ENCODE peak calls at places on chromosome 14, in ten cellular contexts. E, S, X, N, B, A, R, G, D and U are unnamed samples.

GRCh38 chr14:72745546-72745945 is 148.4 kb downstream of the DPF3 start:
- DNase-seq in E (no peak), S (peak), X (no peak), N (no peak), B (peak), A (no peak), R (no peak), G (no peak), D (no peak), U (no peak)

GRCh38 chr14:36522972-36523685 is 3.1 kb upstream of the NKX2-1 start:
- DNase-seq in E (no peak), S (no peak), X (no peak), N (no peak), B (no peak), A (no peak), R (no peak), G (peak), D (no peak), U (peak)

GRCh38 chr14:86788229-86788628 is 1204.8 kb downstream of the GALC start:
- DNase-seq in E (no peak), S (no peak), X (no peak), N (no peak), B (no peak), A (no peak), R (no peak), G (no peak), D (no peak), U (no peak)

GRCh38 chr14:106842687-106843086 is 1316.3 kb downstream of the TMEM121 start:
- DNase-seq in E (no peak), S (no peak), X (peak), N (no peak), B (no peak), A (no peak), R (no peak), G (no peak), D (no peak), U (no peak)

GRCh38 chr14:99621948-99622347 is 17.9 kb upstream of the CCDC85C start:
- DNase-seq in E (no peak), S (no peak), X (no peak), N (no peak), B (no peak), A (no peak), R (no peak), G (no peak), D (no peak), U (no peak)

GRCh38 chr14:57182760-57183503 is 85.8 kb downstream of the EXOC5 start:
- DNase-seq in E (no peak), S (no peak), X (peak), N (no peak), B (peak), A (peak), R (peak), G (peak), D (no peak), U (peak)

GRCh38 chr14:22955702-22956575 is 951 bp downstream of the HAUS4 start:
- DNase-seq in E (no peak), S (no peak), X (no peak), N (no peak), B (no peak), A (peak), R (no peak), G (no peak), D (no peak), U (no peak)

GRCh38 chr14:99548285-99548684 is 55.7 kb downstream of the CCDC85C start:
- DNase-seq in E (no peak), S (no peak), X (no peak), N (no peak), B (no peak), A (no peak), R (no peak), G (no peak), D (no peak), U (no peak)

GRCh38 chr14:95895720-95896119 is 19.1 kb downstream of the TUNAR start:
- DNase-seq in E (no peak), S (no peak), X (no peak), N (no peak), B (no peak), A (peak), R (peak), G (peak), D (no peak), U (peak)

GRCh38 chr14:69133206-69134125 is 19.5 kb downstream of the DCAF5 start:
- DNase-seq in E (no peak), S (peak), X (no peak), N (no peak), B (peak), A (peak), R (no peak), G (no peak), D (no peak), U (no peak)

GRCh38 chr14:105467942-105468471 is 6.6 kb upstream of the CRIP2 start:
- DNase-seq in E (no peak), S (no peak), X (no peak), N (no peak), B (no peak), A (no peak), R (no peak), G (no peak), D (no peak), U (no peak)

GRCh38 chr14:100375273-100375962 is 52.3 kb downstream of the SLC25A47 start:
- DNase-seq in E (peak), S (peak), X (peak), N (peak), B (peak), A (peak), R (peak), G (no peak), D (peak), U (peak)

GRCh38 chr14:80850197-80850814 is 91.2 kb downstream of the CEP128 start:
- DNase-seq in E (no peak), S (no peak), X (no peak), N (no peak), B (peak), A (peak), R (peak), G (peak), D (no peak), U (peak)

GRCh38 chr14:32004300-32004699 is 72.8 kb upstream of the ARHGAP5 start:
- DNase-seq in E (no peak), S (peak), X (no peak), N (no peak), B (peak), A (no peak), R (no peak), G (no peak), D (peak), U (no peak)

GRCh38 chr14:78673845-78674244 is 503.7 kb downstream of the NRXN3 start:
- DNase-seq in E (no peak), S (no peak), X (no peak), N (no peak), B (no peak), A (no peak), R (no peak), G (peak), D (no peak), U (no peak)

GRCh38 chr14:100654025-100654813 is 67.0 kb upstream of the BEGAIN start:
- DNase-seq in E (no peak), S (no peak), X (no peak), N (no peak), B (no peak), A (no peak), R (peak), G (no peak), D (no peak), U (no peak)

GRCh38 chr14:36502558-36503508 is 17.2 kb downstream of the NKX2-1 start:
- DNase-seq in E (no peak), S (no peak), X (no peak), N (no peak), B (no peak), A (no peak), R (no peak), G (no peak), D (no peak), U (no peak)

GRCh38 chr14:31029016-31029970 is 3.1 kb upstream of the STRN3 start:
- DNase-seq in E (no peak), S (no peak), X (no peak), N (no peak), B (no peak), A (no peak), R (no peak), G (no peak), D (no peak), U (no peak)

GRCh38 chr14:93032301-93032929 is 83.3 kb downstream of the ITPK1 start:
- DNase-seq in E (no peak), S (no peak), X (no peak), N (no peak), B (no peak), A (no peak), R (no peak), G (peak), D (no peak), U (no peak)

GRCh38 chr14:52318057-52318456 is 3.9 kb downstream of the PTGER2 start:
- DNase-seq in E (no peak), S (no peak), X (no peak), N (no peak), B (no peak), A (no peak), R (no peak), G (no peak), D (no peak), U (no peak)
- TF ChIP-seq CTCF in E (no peak), S (no peak), X (no peak), N (no peak), B (no peak), A (no peak), R (no peak), G (no peak), D (no peak), U (no peak)

DNA sequence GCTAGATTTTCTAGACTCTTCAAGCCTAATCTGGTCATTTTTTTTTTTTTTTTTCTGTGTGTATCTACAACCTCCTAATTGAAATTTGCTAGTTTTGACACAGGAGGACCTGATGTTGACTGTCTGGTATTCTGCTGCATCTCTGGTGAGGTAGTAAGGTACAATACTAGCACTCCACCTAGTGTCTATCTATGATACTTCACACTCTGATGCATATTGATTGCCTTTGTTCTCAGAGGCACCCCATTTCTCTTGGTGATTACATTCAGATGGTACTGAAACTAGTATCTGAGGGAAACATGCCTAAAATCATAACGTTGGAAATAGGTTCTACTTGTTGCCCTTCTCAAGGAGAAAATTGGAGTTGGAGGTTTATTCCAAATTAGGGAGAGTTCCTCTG is 930.5 kb upstream of the NOVA1 start:
- DNase-seq in E (no peak), S (no peak), X (no peak), N (no peak), B (no peak), A (peak), R (no peak), G (peak), D (no peak), U (no peak)
- TF ChIP-seq CTCF in E (no peak), S (peak), X (no peak), N (no peak), B (no peak), A (peak), R (no peak), G (peak), D (no peak), U (peak)

GRCh38 chr14:39763402-39763890 is 331.2 kb upstream of the FBXO33 start:
- DNase-seq in E (no peak), S (no peak), X (no peak), N (no peak), B (no peak), A (no peak), R (peak), G (no peak), D (no peak), U (no peak)

GRCh38 chr14:39765676-39766075 is 333.4 kb upstream of the FBXO33 start:
- DNase-seq in E (no peak), S (no peak), X (no peak), N (no peak), B (no peak), A (no peak), R (no peak), G (no peak), D (no peak), U (no peak)

GRCh38 chr14:39768579-39768978 is 336.3 kb upstream of the FBXO33 start:
- DNase-seq in E (no peak), S (no peak), X (no peak), N (no peak), B (no peak), A (no peak), R (peak), G (no peak), D (no peak), U (no peak)

GRCh38 chr14:39762576-39763401 is 330.6 kb upstream of the FBXO33 start:
- DNase-seq in E (no peak), S (no peak), X (no peak), N (no peak), B (no peak), A (no peak), R (peak), G (no peak), D (no peak), U (no peak)

GRCh38 chr14:39766397-39767000 is 334.3 kb upstream of the FBXO33 start:
- DNase-seq in E (no peak), S (no peak), X (no peak), N (no peak), B (no peak), A (no peak), R (no peak), G (no peak), D (no peak), U (no peak)
- TF ChIP-seq CTCF in E (no peak), S (no peak), X (no peak), N (no peak), B (no peak), A (no peak), R (no peak), G (no peak), D (no peak), U (no peak)

DNA sequence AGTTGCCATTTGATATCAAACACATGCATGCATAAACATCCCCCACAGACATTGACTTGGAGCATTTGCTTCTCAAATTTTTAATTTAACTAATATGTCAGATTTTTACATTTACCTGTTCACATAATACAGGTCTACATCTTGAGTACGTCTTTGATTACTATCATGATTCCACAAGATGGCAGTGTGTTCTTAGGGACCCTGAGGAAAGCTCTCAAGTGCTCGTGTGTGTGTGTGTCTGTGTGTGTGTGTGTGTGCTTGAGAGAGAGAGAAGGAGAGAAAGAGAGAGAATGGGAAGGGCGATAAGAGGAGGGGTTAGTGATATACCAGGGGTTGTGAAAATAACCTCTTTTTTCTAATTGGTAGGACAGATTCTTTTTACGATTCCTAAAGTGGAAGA is 167.1 kb upstream of the OR4E1 start:
- DNase-seq in E (no peak), S (no peak), X (no peak), N (no peak), B (no peak), A (no peak), R (peak), G (peak), D (no peak), U (no peak)
- TF ChIP-seq CTCF in E (no peak), S (peak), X (no peak), N (no peak), B (no peak), A (no peak), R (no peak), G (peak), D (no peak), U (no peak)

GRCh38 chr14:52695481-52696091 is at the start of gene ERO1A:
- DNase-seq in E (peak), S (peak), X (peak), N (peak), B (peak), A (peak), R (peak), G (peak), D (peak), U (peak)
- TF ChIP-seq CTCF in E (no peak), S (no peak), X (no peak), N (no peak), B (peak), A (no peak), R (no peak), G (no peak), D (no peak), U (peak)

GRCh38 chr14:75229923-75230792 is 48.5 kb upstream of the FOS start:
- DNase-seq in E (no peak), S (peak), X (no peak), N (no peak), B (peak), A (peak), R (peak), G (peak), D (no peak), U (no peak)
- TF ChIP-seq CTCF in E (no peak), S (peak), X (no peak), N (no peak), B (peak), A (peak), R (peak), G (no peak), D (no peak), U (no peak)

GRCh38 chr14:73949752-73950734 is at the start of the genes COQ6 and FAM161B:
- DNase-seq in E (peak), S (peak), X (peak), N (peak), B (peak), A (peak), R (peak), G (peak), D (peak), U (peak)
- TF ChIP-seq CTCF in E (no peak), S (peak), X (peak), N (no peak), B (peak), A (peak), R (peak), G (peak), D (no peak), U (peak)

GRCh38 chr14:91927216-91927615 is 20.3 kb downstream of the FBLN5 start:
- DNase-seq in E (no peak), S (no peak), X (no peak), N (no peak), B (no peak), A (peak), R (no peak), G (no peak), D (no peak), U (no peak)

GRCh38 chr14:91927800-91928199 is 19.7 kb downstream of the FBLN5 start:
- DNase-seq in E (no peak), S (no peak), X (no peak), N (no peak), B (no peak), A (no peak), R (no peak), G (no peak), D (no peak), U (no peak)

GRCh38 chr14:91924871-91925726 is 22.4 kb downstream of the FBLN5 start:
- DNase-seq in E (no peak), S (no peak), X (no peak), N (no peak), B (no peak), A (no peak), R (no peak), G (no peak), D (no peak), U (no peak)

GRCh38 chr14:91925727-91926121 is 21.8 kb downstream of the FBLN5 start:
- DNase-seq in E (no peak), S (no peak), X (no peak), N (no peak), B (no peak), A (no peak), R (no peak), G (no peak), D (no peak), U (no peak)

DNA sequence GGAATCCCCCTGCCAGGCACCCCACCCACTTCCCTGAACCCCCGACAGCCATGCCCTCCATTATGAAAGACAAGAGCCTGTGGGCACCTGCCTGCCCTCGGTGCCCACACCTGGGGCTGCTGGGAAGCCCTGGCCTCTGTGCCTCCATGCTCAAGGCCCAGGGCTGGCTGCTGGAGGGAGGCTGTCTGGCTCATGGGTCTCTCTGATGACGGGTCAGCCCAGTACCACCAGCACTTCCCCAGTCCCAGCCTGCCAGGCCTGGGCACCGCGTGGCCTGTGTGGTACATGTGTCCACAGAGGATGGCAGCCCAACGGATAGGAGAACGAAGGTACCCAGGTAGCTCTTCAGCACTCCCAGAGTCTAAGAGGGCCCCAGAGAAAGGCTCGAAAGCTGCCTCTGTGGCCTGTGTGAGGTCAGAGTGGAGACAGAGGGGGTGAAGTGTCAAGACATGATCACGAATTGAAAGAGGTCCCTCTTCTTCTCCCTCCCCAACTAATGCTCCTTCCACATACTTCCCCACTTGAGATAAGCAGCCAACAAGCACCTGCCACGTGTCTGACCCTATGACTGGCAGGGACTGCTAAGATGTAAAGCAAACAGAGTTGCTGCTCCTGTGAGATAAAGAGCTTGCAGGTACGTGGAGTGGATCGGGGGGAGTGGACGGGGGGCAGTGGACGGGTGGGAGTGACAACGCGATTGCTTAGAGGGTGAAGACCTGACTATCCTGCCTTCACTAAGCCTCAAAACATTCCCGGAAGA is 21.2 kb downstream of the FBLN5 start:
- DNase-seq in E (no peak), S (no peak), X (no peak), N (no peak), B (no peak), A (no peak), R (no peak), G (no peak), D (no peak), U (no peak)
- TF ChIP-seq CTCF in E (no peak), S (no peak), X (no peak), N (no peak), B (no peak), A (no peak), R (no peak), G (no peak), D (no peak), U (no peak)